ENCODE peak calls at places on chromosome 6, in six cellular contexts. C, R, A, P, T and B are unnamed samples.

GRCh38 chr6:26489926-26490575 is 10.1 kb upstream of the BTN1A1 start:
- DNase-seq in C (no peak), R (no peak), A (no peak), P (no peak), T (no peak), B (no peak)

GRCh38 chr6:31769684-31770371 is 7.3 kb downstream of the VWA7 start:
- DNase-seq in C (peak), R (peak), A (peak), P (peak), T (peak), B (peak)

GRCh38 chr6:139912735-139913400 is 538.4 kb upstream of the CITED2 start:
- DNase-seq in C (no peak), R (no peak), A (no peak), P (no peak), T (no peak), B (no peak)

GRCh38 chr6:96604420-96604819 is 41.5 kb downstream of the FHL5 start:
- DNase-seq in C (no peak), R (no peak), A (no peak), P (no peak), T (no peak), B (no peak)

GRCh38 chr6:85498596-85499258 is 48.8 kb downstream of the NT5E start:
- DNase-seq in C (no peak), R (peak), A (no peak), P (no peak), T (no peak), B (no peak)

GRCh38 chr6:67501738-67502137 is 1133.3 kb upstream of the ADGRB3 start:
- DNase-seq in C (no peak), R (no peak), A (no peak), P (no peak), T (peak), B (no peak)

GRCh38 chr6:146857960-146858308 is 259.2 kb downstream of the ADGB start:
- DNase-seq in C (no peak), R (no peak), A (no peak), P (peak), T (peak), B (no peak)

GRCh38 chr6:25172819-25173218 is 106.4 kb upstream of the CARMIL1 start:
- DNase-seq in C (no peak), R (no peak), A (no peak), P (no peak), T (no peak), B (no peak)

GRCh38 chr6:37517411-37517812 is 17.7 kb upstream of the CCDC167 start:
- DNase-seq in C (no peak), R (no peak), A (no peak), P (no peak), T (no peak), B (no peak)

GRCh38 chr6:169933839-169934698 is 182.6 kb downstream of the ERMARD start:
- DNase-seq in C (no peak), R (no peak), A (no peak), P (no peak), T (no peak), B (no peak)

GRCh38 chr6:163925839-163926238 is 511.3 kb downstream of the QKI start:
- DNase-seq in C (no peak), R (no peak), A (no peak), P (no peak), T (no peak), B (no peak)
- TF ChIP-seq POLR2A in C (no peak), R (no peak), A (no peak), P (no peak), T (no peak), B (no peak)

GRCh38 chr6:150176152-150176551 is 33.3 kb downstream of the PPP1R14C start:
- DNase-seq in C (no peak), R (no peak), A (no peak), P (no peak), T (no peak), B (no peak)
- TF ChIP-seq POLR2AphosphoS5 in C (no peak), R (no peak), A (no peak), P (no peak), T (no peak), B (no peak)

DNA sequence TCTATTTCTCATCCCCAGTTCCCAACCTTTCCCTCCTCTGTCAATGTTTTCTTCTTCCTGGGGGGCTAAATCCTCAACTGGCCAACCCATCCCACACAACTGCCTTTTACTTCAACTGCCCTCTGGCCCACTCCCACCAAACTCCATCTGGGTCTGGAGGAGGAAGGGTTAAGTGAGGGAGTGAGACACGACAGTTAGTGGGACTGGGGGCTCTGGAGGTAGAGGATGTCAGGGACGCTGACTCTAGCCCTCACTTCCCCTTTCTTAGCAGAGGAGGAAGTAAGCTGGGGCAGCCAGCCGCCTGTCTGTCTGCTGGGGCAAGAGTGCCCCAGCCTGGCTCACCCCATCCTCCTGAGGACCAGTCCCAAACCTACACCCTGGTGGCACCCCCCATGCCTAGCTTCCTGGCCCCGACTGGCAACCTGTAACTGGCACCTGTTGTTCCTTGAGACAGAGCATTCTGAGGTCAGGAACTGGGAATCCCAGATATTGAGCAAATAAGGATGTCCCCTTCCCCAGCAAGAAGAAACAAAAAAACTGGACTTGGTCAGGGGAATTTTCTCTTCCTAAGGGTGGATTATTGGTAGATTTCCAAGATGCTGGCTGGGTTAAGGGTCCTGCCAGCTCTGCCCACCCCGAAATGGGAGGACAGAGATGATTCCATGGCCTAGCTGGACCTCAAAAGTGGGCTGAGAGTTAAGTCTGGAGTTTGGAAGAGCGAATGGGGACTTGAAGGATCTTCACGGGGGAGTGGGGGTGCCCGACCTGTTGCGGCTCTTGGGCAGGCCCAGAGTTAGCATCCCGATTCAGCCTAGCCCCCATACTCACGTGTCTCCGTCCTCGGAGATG is 973 bp downstream of the NFKBIE start:
- DNase-seq in C (peak), R (no peak), A (no peak), P (no peak), T (peak), B (no peak)
- TF ChIP-seq TAF1 in C (peak), R (no peak), A (no peak), P (no peak), T (peak), B (peak)

GRCh38 chr6:6688283-6688682 is 99.8 kb downstream of the LY86 start:
- DNase-seq in C (no peak), R (peak), A (no peak), P (no peak), T (no peak), B (no peak)

GRCh38 chr6:6686176-6686575 is 97.7 kb downstream of the LY86 start:
- DNase-seq in C (no peak), R (no peak), A (no peak), P (no peak), T (no peak), B (no peak)

GRCh38 chr6:6685249-6685667 is 96.7 kb downstream of the LY86 start:
- DNase-seq in C (no peak), R (peak), A (peak), P (no peak), T (no peak), B (no peak)

GRCh38 chr6:6688951-6689350 is 100.4 kb downstream of the LY86 start:
- DNase-seq in C (no peak), R (no peak), A (no peak), P (no peak), T (no peak), B (no peak)

GRCh38 chr6:6686748-6687601 is 98.5 kb downstream of the LY86 start:
- DNase-seq in C (no peak), R (peak), A (no peak), P (peak), T (peak), B (no peak)
- TF ChIP-seq POLR2A in C (no peak), R (peak), A (no peak), P (peak), T (peak), B (no peak)

GRCh38 chr6:143158113-143158581 is 97.5 kb downstream of the AIG1 start:
- DNase-seq in C (no peak), R (no peak), A (no peak), P (no peak), T (no peak), B (no peak)
- TF ChIP-seq POLR2AphosphoS5 in C (no peak), R (no peak), A (no peak), P (no peak), T (no peak), B (no peak)